ENCODE peak calls at places on chromosome 22, in ten cellular contexts. One of them, this sample, is unnamed.

GRCh38 chr22:33747576-33748180 is 172.6 kb downstream of the LARGE1 start:
- DNase-seq in left lung: no peak
- DNase-seq in choroid plexus epithelial cell: no peak
- DNase-seq in tibial artery: no peak
- DNase-seq in BE2C: no peak
- DNase-seq in thoracic aorta: no peak
- DNase-seq in neuronal stem cell: no peak
- DNase-seq in heart left ventricle: no peak
- DNase-seq in IMR-90: no peak
- DNase-seq in A549: no peak
- DNase-seq in this sample: no peak

GRCh38 chr22:27632451-27633295 is 168.9 kb downstream of the MN1 start:
- DNase-seq in BE2C: peak
- DNase-seq in A549: no peak
- DNase-seq in thoracic aorta: no peak
- DNase-seq in IMR-90: no peak
- DNase-seq in tibial artery: no peak
- DNase-seq in heart left ventricle: peak
- DNase-seq in left lung: no peak
- DNase-seq in choroid plexus epithelial cell: no peak
- DNase-seq in neuronal stem cell: no peak
- DNase-seq in this sample: no peak

GRCh38 chr22:46686221-46686872 is 51.7 kb downstream of the CERK start:
- DNase-seq in choroid plexus epithelial cell: no peak
- DNase-seq in left lung: no peak
- DNase-seq in tibial artery: no peak
- DNase-seq in neuronal stem cell: no peak
- DNase-seq in thoracic aorta: no peak
- DNase-seq in IMR-90: no peak
- DNase-seq in BE2C: no peak
- DNase-seq in A549: no peak
- DNase-seq in heart left ventricle: peak
- DNase-seq in this sample: no peak

GRCh38 chr22:48574776-48575566 is 1252.7 kb downstream of the BRD1 start:
- DNase-seq in heart left ventricle: no peak
- DNase-seq in IMR-90: no peak
- DNase-seq in left lung: peak
- DNase-seq in tibial artery: no peak
- DNase-seq in thoracic aorta: no peak
- DNase-seq in choroid plexus epithelial cell: peak
- DNase-seq in BE2C: no peak
- DNase-seq in A549: peak
- DNase-seq in neuronal stem cell: peak
- DNase-seq in this sample: no peak

GRCh38 chr22:27461470-27461869 is 340.1 kb downstream of the MN1 start:
- DNase-seq in heart left ventricle: no peak
- DNase-seq in BE2C: no peak
- DNase-seq in left lung: no peak
- DNase-seq in A549: peak
- DNase-seq in thoracic aorta: peak
- DNase-seq in choroid plexus epithelial cell: peak
- DNase-seq in tibial artery: no peak
- DNase-seq in IMR-90: peak
- DNase-seq in neuronal stem cell: peak
- DNase-seq in this sample: no peak

GRCh38 chr22:21837184-21837979 is 30.1 kb downstream of the MAPK1 start:
- DNase-seq in heart left ventricle: no peak
- DNase-seq in tibial artery: no peak
- DNase-seq in choroid plexus epithelial cell: peak
- DNase-seq in left lung: no peak
- DNase-seq in neuronal stem cell: peak
- DNase-seq in BE2C: no peak
- DNase-seq in A549: peak
- DNase-seq in thoracic aorta: no peak
- DNase-seq in IMR-90: peak
- DNase-seq in this sample: no peak

GRCh38 chr22:41302016-41302767 is 867 bp downstream of the ZC3H7B start:
- DNase-seq in BE2C: peak
- DNase-seq in neuronal stem cell: peak
- DNase-seq in choroid plexus epithelial cell: no peak
- DNase-seq in A549: no peak
- DNase-seq in IMR-90: no peak
- DNase-seq in tibial artery: no peak
- DNase-seq in left lung: peak
- DNase-seq in thoracic aorta: no peak
- DNase-seq in heart left ventricle: peak
- DNase-seq in this sample: no peak

GRCh38 chr22:41917375-41917905 is 2.6 kb upstream of the SHISA8 start:
- DNase-seq in thoracic aorta: no peak
- DNase-seq in heart left ventricle: no peak
- DNase-seq in left lung: no peak
- DNase-seq in tibial artery: no peak
- DNase-seq in IMR-90: no peak
- DNase-seq in choroid plexus epithelial cell: no peak
- DNase-seq in A549: no peak
- DNase-seq in BE2C: no peak
- DNase-seq in neuronal stem cell: no peak
- DNase-seq in this sample: no peak

GRCh38 chr22:46082633-46083032 is 67.7 kb upstream of the PPARA start:
- DNase-seq in neuronal stem cell: no peak
- DNase-seq in A549: no peak
- DNase-seq in BE2C: no peak
- DNase-seq in IMR-90: no peak
- DNase-seq in choroid plexus epithelial cell: no peak
- DNase-seq in heart left ventricle: no peak
- DNase-seq in left lung: no peak
- DNase-seq in tibial artery: peak
- DNase-seq in thoracic aorta: no peak
- DNase-seq in this sample: no peak

GRCh38 chr22:31160328-31160978 is 471 bp downstream of the RNF185 start:
- DNase-seq in heart left ventricle: no peak
- DNase-seq in choroid plexus epithelial cell: peak
- DNase-seq in BE2C: no peak
- DNase-seq in IMR-90: peak
- DNase-seq in neuronal stem cell: no peak
- DNase-seq in A549: no peak
- DNase-seq in left lung: no peak
- DNase-seq in tibial artery: peak
- DNase-seq in thoracic aorta: no peak
- DNase-seq in this sample: no peak

DNA sequence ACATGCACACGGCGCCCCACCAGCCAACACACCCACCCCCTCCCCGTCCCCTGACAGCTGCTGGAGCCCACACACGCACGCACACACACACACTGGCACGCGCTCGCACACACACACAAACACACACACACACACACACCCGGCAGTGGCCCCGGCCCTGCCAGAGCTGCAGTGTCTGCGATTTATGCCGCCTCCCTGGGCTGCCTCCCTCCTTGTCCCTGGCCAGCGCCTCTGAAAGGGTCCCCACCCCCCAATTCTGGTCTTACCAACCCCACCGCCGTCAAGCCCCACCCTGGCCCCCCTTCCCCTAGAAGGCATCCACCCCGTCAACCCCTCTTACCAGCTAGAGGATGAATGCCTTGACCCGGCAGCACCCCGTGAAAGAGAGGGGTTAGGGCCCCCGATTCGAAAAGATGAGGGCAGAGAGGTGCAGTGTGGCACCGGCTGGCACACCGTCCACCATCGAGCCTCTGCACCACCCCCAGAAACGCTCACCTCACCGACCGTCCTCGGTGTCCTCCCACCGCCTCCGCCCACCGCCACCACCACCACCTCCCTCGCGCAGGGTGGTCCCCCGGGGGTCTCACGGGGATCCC is 649 bp downstream of the ELFN2 start:
- DNase-seq in thoracic aorta: no peak
- DNase-seq in choroid plexus epithelial cell: peak
- DNase-seq in neuronal stem cell: no peak
- DNase-seq in IMR-90: no peak
- DNase-seq in tibial artery: no peak
- DNase-seq in A549: no peak
- DNase-seq in left lung: peak
- DNase-seq in BE2C: no peak
- DNase-seq in heart left ventricle: no peak
- DNase-seq in this sample: no peak
- H3K4me3 ChIP-seq in thoracic aorta: peak
- H3K4me3 ChIP-seq in choroid plexus epithelial cell: peak
- H3K4me3 ChIP-seq in neuronal stem cell: no peak
- H3K4me3 ChIP-seq in IMR-90: peak
- H3K4me3 ChIP-seq in tibial artery: no peak
- H3K4me3 ChIP-seq in A549: peak
- H3K4me3 ChIP-seq in left lung: peak
- H3K4me3 ChIP-seq in BE2C: no peak
- H3K4me3 ChIP-seq in heart left ventricle: no peak
- H3K4me3 ChIP-seq in this sample: peak

DNA sequence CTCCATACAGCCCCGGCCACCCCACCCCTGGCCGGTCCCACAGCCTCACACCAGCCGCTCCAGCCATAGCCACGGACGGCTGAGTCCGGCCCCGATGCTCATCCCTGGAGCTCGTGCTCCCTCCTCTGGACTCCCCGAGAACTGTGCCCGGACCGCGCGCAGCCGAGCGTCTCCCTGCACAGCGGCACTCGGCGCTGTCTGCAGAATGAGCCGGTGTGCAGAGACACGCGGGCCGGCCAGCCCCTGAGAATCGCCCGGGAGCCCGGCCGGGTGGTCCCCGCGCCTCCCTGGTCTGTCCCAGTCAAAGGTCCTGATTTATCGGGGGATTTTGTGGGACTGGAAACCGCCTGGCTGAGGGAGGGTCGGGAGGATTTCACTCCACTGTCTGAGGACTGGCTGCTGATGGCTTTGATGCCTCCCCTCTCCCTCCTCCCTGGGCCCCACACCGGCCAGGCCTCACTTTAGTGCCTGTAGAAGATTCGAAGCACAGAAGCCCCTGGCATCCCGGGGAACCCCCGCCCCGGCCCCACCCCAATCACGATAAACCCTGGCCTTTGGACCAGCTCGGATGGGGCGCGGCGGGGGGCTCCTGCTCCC is 102.7 kb downstream of the BRD1 start:
- DNase-seq in A549: peak
- DNase-seq in heart left ventricle: peak
- DNase-seq in left lung: peak
- DNase-seq in tibial artery: peak
- DNase-seq in BE2C: peak
- DNase-seq in IMR-90: peak
- DNase-seq in neuronal stem cell: peak
- DNase-seq in choroid plexus epithelial cell: peak
- DNase-seq in thoracic aorta: no peak
- DNase-seq in this sample: no peak
- H3K4me3 ChIP-seq in A549: peak
- H3K4me3 ChIP-seq in heart left ventricle: peak
- H3K4me3 ChIP-seq in left lung: peak
- H3K4me3 ChIP-seq in tibial artery: peak
- H3K4me3 ChIP-seq in BE2C: peak
- H3K4me3 ChIP-seq in IMR-90: no peak
- H3K4me3 ChIP-seq in neuronal stem cell: no peak
- H3K4me3 ChIP-seq in choroid plexus epithelial cell: no peak
- H3K4me3 ChIP-seq in thoracic aorta: peak
- H3K4me3 ChIP-seq in this sample: peak

GRCh38 chr22:25071720-25072119 is 119.2 kb downstream of the KIAA1671 start:
- DNase-seq in neuronal stem cell: no peak
- DNase-seq in IMR-90: no peak
- DNase-seq in tibial artery: no peak
- DNase-seq in BE2C: no peak
- DNase-seq in heart left ventricle: no peak
- DNase-seq in A549: no peak
- DNase-seq in choroid plexus epithelial cell: no peak
- DNase-seq in thoracic aorta: no peak
- DNase-seq in left lung: no peak
- DNase-seq in this sample: no peak

GRCh38 chr22:25069758-25070461 is 117.4 kb downstream of the KIAA1671 start:
- DNase-seq in tibial artery: peak
- DNase-seq in choroid plexus epithelial cell: no peak
- DNase-seq in IMR-90: no peak
- DNase-seq in heart left ventricle: no peak
- DNase-seq in BE2C: peak
- DNase-seq in left lung: peak
- DNase-seq in neuronal stem cell: no peak
- DNase-seq in A549: no peak
- DNase-seq in thoracic aorta: no peak
- DNase-seq in this sample: no peak

GRCh38 chr22:25069426-25069757 is 116.9 kb downstream of the KIAA1671 start:
- DNase-seq in tibial artery: no peak
- DNase-seq in heart left ventricle: no peak
- DNase-seq in choroid plexus epithelial cell: no peak
- DNase-seq in A549: no peak
- DNase-seq in neuronal stem cell: no peak
- DNase-seq in thoracic aorta: no peak
- DNase-seq in BE2C: no peak
- DNase-seq in left lung: no peak
- DNase-seq in IMR-90: no peak
- DNase-seq in this sample: no peak

GRCh38 chr22:25072406-25072805 is 119.9 kb downstream of the KIAA1671 start:
- DNase-seq in tibial artery: no peak
- DNase-seq in heart left ventricle: no peak
- DNase-seq in choroid plexus epithelial cell: no peak
- DNase-seq in BE2C: no peak
- DNase-seq in IMR-90: no peak
- DNase-seq in neuronal stem cell: no peak
- DNase-seq in left lung: no peak
- DNase-seq in A549: no peak
- DNase-seq in thoracic aorta: no peak
- DNase-seq in this sample: no peak

DNA sequence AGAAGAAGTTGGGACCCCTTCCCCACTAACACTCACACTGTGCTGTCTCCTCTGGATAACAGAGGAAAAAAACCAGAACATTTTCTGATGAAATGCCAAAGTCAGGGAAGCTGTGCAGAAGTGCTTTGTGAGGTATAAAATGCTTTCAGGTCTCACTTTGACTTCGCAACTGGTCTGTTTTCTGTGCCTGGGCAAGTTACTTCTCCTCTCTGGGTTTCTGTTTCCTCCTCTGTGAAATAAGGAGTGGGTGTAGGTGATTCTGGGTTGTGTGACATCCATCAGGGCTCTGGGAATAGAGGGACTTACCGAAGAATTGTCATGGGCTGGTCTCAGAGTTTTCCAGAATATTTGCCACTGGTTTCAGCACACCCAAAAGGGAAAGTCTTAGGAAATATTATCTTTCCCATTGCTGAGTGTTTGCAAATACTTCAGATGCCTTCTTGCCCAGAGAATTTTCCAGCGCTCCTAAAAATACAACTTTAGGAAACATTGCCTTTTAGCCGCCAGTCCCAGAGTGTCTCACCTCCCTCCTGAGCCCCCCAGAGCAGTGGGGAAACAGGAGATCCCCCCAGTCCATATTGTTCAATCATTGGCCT is 118.5 kb downstream of the KIAA1671 start:
- DNase-seq in IMR-90: no peak
- DNase-seq in choroid plexus epithelial cell: no peak
- DNase-seq in neuronal stem cell: no peak
- DNase-seq in left lung: no peak
- DNase-seq in tibial artery: no peak
- DNase-seq in heart left ventricle: no peak
- DNase-seq in thoracic aorta: no peak
- DNase-seq in A549: no peak
- DNase-seq in BE2C: no peak
- DNase-seq in this sample: no peak
- H3K4me3 ChIP-seq in IMR-90: no peak
- H3K4me3 ChIP-seq in choroid plexus epithelial cell: no peak
- H3K4me3 ChIP-seq in neuronal stem cell: no peak
- H3K4me3 ChIP-seq in left lung: no peak
- H3K4me3 ChIP-seq in tibial artery: peak
- H3K4me3 ChIP-seq in heart left ventricle: no peak
- H3K4me3 ChIP-seq in thoracic aorta: peak
- H3K4me3 ChIP-seq in A549: no peak
- H3K4me3 ChIP-seq in BE2C: no peak
- H3K4me3 ChIP-seq in this sample: no peak

GRCh38 chr22:39214006-39214382 is 30.8 kb downstream of the PDGFB start:
- DNase-seq in heart left ventricle: peak
- DNase-seq in choroid plexus epithelial cell: no peak
- DNase-seq in tibial artery: no peak
- DNase-seq in BE2C: no peak
- DNase-seq in thoracic aorta: no peak
- DNase-seq in neuronal stem cell: no peak
- DNase-seq in left lung: no peak
- DNase-seq in IMR-90: no peak
- DNase-seq in A549: no peak
- DNase-seq in this sample: no peak
- H3K4me3 ChIP-seq in heart left ventricle: no peak
- H3K4me3 ChIP-seq in choroid plexus epithelial cell: no peak
- H3K4me3 ChIP-seq in tibial artery: no peak
- H3K4me3 ChIP-seq in BE2C: no peak
- H3K4me3 ChIP-seq in thoracic aorta: no peak
- H3K4me3 ChIP-seq in neuronal stem cell: no peak
- H3K4me3 ChIP-seq in left lung: no peak
- H3K4me3 ChIP-seq in IMR-90: no peak
- H3K4me3 ChIP-seq in A549: no peak
- H3K4me3 ChIP-seq in this sample: no peak

This sample was measured in esophagus squamous epithelium.